ENCODE peak calls at places on chromosome 11, in four cellular contexts. H, E, Q and U are unnamed samples.

GRCh38 chr11:121212696-121213567 is 79.6 kb upstream of the SC5D start:
- ATAC-seq in H (no peak), E (no peak), Q (no peak), U (no peak)

GRCh38 chr11:86440305-86440716 is 65.6 kb downstream of the CCDC81 start:
- ATAC-seq in H (peak; percentile 56), E (peak; percentile 89), Q (no peak), U (peak; percentile 91)

GRCh38 chr11:46543564-46543963 is 50.3 kb downstream of the AMBRA1 start:
- ATAC-seq in H (no peak), E (no peak), Q (no peak), U (no peak)

GRCh38 chr11:124672531-124673215 is 866 bp downstream of the SIAE start:
- ATAC-seq in H (no peak), E (no peak), Q (no peak), U (no peak)

GRCh38 chr11:17537261-17537660 is 7.0 kb downstream of the USH1C start:
- ATAC-seq in H (no peak), E (no peak), Q (no peak), U (no peak)

GRCh38 chr11:82791779-82792178 is 58.1 kb upstream of the FAM181B start:
- ATAC-seq in H (no peak), E (no peak), Q (no peak), U (no peak)

GRCh38 chr11:2690261-2690575 is 9.6 kb downstream of the KCNQ1OT1 start:
- ATAC-seq in H (no peak), E (no peak), Q (no peak), U (no peak)

GRCh38 chr11:3929232-3929631 is 73.8 kb downstream of the STIM1 start:
- ATAC-seq in H (peak; percentile 78), E (peak; percentile 34), Q (no peak), U (no peak)

GRCh38 chr11:78150346-78150745 is 10.9 kb upstream of the ALG8 start:
- ATAC-seq in H (no peak), E (no peak), Q (no peak), U (no peak)

GRCh38 chr11:72240461-72241289 is 3.3 kb downstream of the PHOX2A start:
- ATAC-seq in H (no peak), E (peak; percentile 3), Q (no peak), U (no peak)

GRCh38 chr11:847876-848275 is 5.2 kb downstream of the TSPAN4 start:
- ATAC-seq in H (no peak), E (no peak), Q (no peak), U (no peak)

GRCh38 chr11:46247664-46248063 is 29.8 kb upstream of the CREB3L1 start:
- ATAC-seq in H (peak; percentile 70), E (no peak), Q (peak; percentile 70), U (no peak)

GRCh38 chr11:28521075-28521474 is 412.9 kb downstream of the METTL15 start:
- ATAC-seq in H (no peak), E (no peak), Q (no peak), U (no peak)

GRCh38 chr11:130192845-130193267 is 33.3 kb downstream of the ST14 start:
- ATAC-seq in H (peak; percentile 66), E (no peak), Q (no peak), U (no peak)

GRCh38 chr11:48096588-48097525 is 116.5 kb downstream of the PTPRJ start:
- ATAC-seq in H (no peak), E (no peak), Q (no peak), U (no peak)

GRCh38 chr11:36075053-36075452 is 131.2 kb downstream of the LDLRAD3 start:
- ATAC-seq in H (no peak), E (peak; percentile 49), Q (no peak), U (peak; percentile 13)

GRCh38 chr11:127601578-127601977 is 601.0 kb upstream of the KIRREL3 start:
- ATAC-seq in H (no peak), E (no peak), Q (no peak), U (no peak)
- TF ChIP-seq POLR2A in H (no peak), E (no peak), Q (no peak), U (no peak)

GRCh38 chr11:65577756-65578109 is 1.9 kb downstream of the EHBP1L1 start:
- ATAC-seq in H (no peak), E (no peak), Q (no peak), U (no peak)

GRCh38 chr11:65575568-65576231 is at the start of gene EHBP1L1:
- ATAC-seq in H (peak; percentile 22), E (peak; percentile 32), Q (peak; percentile 9), U (peak; percentile 39)

GRCh38 chr11:65574963-65575567 is 788 bp upstream of the EHBP1L1 start:
- ATAC-seq in H (no peak), E (no peak), Q (no peak), U (no peak)

GRCh38 chr11:65576867-65577755 is 1.3 kb downstream of the EHBP1L1 start:
- ATAC-seq in H (no peak), E (peak; percentile 44), Q (peak; percentile 65), U (peak; percentile 49)

GRCh38 chr11:65576232-65576866 is 496 bp downstream of the EHBP1L1 start:
- ATAC-seq in H (no peak), E (no peak), Q (no peak), U (no peak)
- TF ChIP-seq POLR2A in H (no peak), E (no peak), Q (no peak), U (no peak)

GRCh38 chr11:111358038-111359001 is 20.8 kb downstream of the POU2AF1 start:
- ATAC-seq in H (no peak), E (no peak), Q (no peak), U (no peak)
- TF ChIP-seq POLR2A in H (no peak), E (no peak), Q (no peak), U (no peak)

GRCh38 chr11:57640068-57640800 is 9.5 kb downstream of the YPEL4 start:
- ATAC-seq in H (no peak), E (no peak), Q (no peak), U (no peak)

GRCh38 chr11:57637626-57638004 is 12.1 kb downstream of the YPEL4 start:
- ATAC-seq in H (peak; percentile 11), E (peak; percentile 11), Q (peak; percentile 6), U (peak; percentile 8)

GRCh38 chr11:57639321-57640067 is 10.2 kb downstream of the YPEL4 start:
- ATAC-seq in H (no peak), E (no peak), Q (no peak), U (no peak)

GRCh38 chr11:57638005-57638760 is 11.5 kb downstream of the YPEL4 start:
- ATAC-seq in H (peak; percentile 86), E (peak; percentile 95), Q (peak; percentile 90), U (peak; percentile 91)

GRCh38 chr11:57638811-57639320 is 10.8 kb downstream of the YPEL4 start:
- ATAC-seq in H (no peak), E (peak; percentile 7), Q (no peak), U (no peak)
- TF ChIP-seq POLR2A in H (no peak), E (no peak), Q (no peak), U (no peak)

DNA sequence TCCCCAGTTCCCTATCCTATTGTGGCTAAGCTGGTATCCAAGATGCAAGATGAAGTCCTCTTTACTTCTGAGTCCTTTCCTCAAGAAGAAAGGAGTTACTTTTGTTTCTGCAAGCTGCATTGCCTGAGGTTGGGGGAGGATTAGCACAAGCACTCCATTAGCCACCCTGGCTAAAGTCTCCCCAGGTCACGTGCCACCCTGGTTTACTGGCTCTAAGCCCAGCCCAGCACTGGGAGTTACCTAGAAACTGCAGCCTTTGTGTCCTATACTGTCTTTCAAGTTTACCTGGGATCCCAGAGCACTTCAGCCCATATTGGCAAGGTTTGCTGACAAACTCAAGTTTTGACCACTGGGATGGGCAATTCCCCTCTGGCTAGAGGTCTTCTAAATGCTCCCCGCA is 78.4 kb upstream of the DBX1 start:
- ATAC-seq in H (peak; percentile 47), E (peak; percentile 65), Q (peak; percentile 40), U (no peak)
- TF ChIP-seq POLR2A in H (no peak), E (no peak), Q (no peak), U (no peak)

DNA sequence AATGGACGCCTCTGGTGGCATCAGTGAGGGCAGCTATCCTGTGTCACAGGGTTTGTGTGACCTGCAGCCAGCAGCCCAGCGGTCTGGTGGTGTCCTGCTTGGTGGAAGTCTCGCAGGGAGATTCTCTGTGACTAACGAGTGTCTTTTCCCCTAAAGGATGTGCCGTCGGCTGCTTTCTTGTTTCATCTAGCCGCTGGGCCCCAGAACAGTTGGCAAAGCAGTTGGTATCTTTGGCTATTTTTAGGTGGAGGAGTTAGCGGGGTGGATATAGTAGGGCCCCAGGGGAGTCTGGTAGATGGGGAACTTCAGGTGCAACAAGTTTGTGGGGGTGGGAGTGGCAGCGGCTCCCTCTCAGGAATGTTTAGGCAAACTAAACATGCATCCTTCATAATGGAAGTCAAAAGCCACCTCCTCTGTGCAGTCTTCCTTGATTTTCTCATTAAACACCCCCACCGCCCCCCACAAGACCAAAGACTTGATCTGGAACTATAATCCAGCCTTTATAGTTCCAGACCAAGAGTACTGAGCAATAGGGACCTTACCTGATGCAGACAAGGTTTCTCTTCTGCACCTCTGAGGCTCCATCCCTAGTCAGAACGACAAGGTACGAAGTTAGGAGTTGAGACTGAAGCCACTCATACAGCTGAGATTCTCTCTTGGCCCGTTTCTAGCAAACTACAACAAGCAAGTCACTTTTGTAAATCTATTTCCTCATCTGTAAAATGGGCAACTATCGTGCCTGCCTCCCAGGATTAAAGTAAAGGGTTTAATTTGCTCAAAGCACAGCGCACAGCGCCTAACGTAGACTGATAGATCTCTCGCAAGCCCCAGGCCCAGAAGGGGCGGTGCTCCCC is 1.1 kb upstream of the PELI3 start:
- ATAC-seq in H (no peak), E (no peak), Q (no peak), U (no peak)
- TF ChIP-seq POLR2A in H (no peak), E (no peak), Q (no peak), U (no peak)

DNA sequence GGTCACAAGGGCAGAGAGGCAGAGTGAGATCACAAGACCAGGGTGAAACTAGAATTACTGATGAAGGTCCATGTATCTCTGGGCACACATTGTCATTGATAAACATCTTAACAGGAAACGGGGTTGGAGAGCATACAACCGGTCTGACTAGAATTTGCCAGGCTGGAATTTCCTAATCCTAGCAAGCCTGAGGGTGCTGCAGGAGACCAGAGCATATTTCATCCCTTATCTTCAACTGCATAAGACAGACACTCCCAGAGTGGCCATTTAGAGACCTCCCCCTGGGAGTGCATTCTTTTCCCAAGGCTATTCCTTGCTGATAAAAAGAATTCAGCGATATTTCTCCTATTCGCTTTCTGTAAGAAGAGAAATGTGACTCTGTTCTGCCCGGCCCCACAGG is 84.6 kb upstream of the IZUMO1R start:
- ATAC-seq in H (no peak), E (no peak), Q (no peak), U (no peak)
- TF ChIP-seq POLR2A in H (no peak), E (no peak), Q (no peak), U (no peak)